ENCODE peak calls at places on chromosomes 3 and 15, in ten cellular contexts. E is tibial nerve, W is cardiac muscle cell, I is ascending aorta, B is sigmoid colon, Y is BE2C, N is GM12878, H is H9, A is H1, K is mucosa of descending colon. M is an unnamed sample.

GRCh38 chr3:151964768-151965167 is 91.3 kb downstream of the SUCNR1 start:
- DNase-seq in E (no peak), W (no peak), I (no peak), B (no peak), Y (no peak), N (no peak), H (no peak), A (no peak), K (no peak), M (no peak)

GRCh38 chr3:124483915-124484470 is 246.3 kb upstream of the UMPS start:
- DNase-seq in E (no peak), W (peak; percentile 41), I (no peak), B (no peak), Y (no peak), N (no peak), H (no peak), A (no peak), K (no peak), M (no peak)

GRCh38 chr3:34783881-34784280 is 855.4 kb upstream of the ARPP21 start:
- DNase-seq in E (no peak), W (peak; percentile 41), I (no peak), B (no peak), Y (no peak), N (no peak), H (no peak), A (no peak), K (no peak), M (no peak)

GRCh38 chr3:9676780-9677179 is 26.9 kb upstream of the CPNE9 start:
- DNase-seq in E (no peak), W (no peak), I (no peak), B (no peak), Y (no peak), N (no peak), H (no peak), A (no peak), K (no peak), M (no peak)

GRCh38 chr3:73502609-73503560 is 121.9 kb downstream of the PDZRN3 start:
- DNase-seq in E (no peak), W (peak; percentile 86), I (no peak), B (peak; percentile 84), Y (peak; percentile 75), N (peak; percentile 57), H (peak; percentile 73), A (no peak), K (peak; percentile 65), M (peak; percentile 90)

GRCh38 chr15:45115312-45115820 is 1.2 kb downstream of the DUOXA2 start:
- DNase-seq in E (no peak), W (no peak), I (no peak), B (no peak), Y (no peak), N (no peak), H (no peak), A (no peak), K (no peak), M (no peak)

GRCh38 chr15:93265046-93265658 is 176.1 kb upstream of the RGMA start:
- DNase-seq in E (no peak), W (no peak), I (no peak), B (no peak), Y (no peak), N (no peak), H (no peak), A (no peak), K (no peak), M (peak; percentile 99)

GRCh38 chr3:113946831-113947230 is 982 bp upstream of the ZDHHC23 start:
- DNase-seq in E (no peak), W (no peak), I (no peak), B (no peak), Y (no peak), N (no peak), H (no peak), A (no peak), K (no peak), M (no peak)

GRCh38 chr3:81643721-81644120 is 117.7 kb downstream of the GBE1 start:
- DNase-seq in E (no peak), W (peak; percentile 60), I (no peak), B (no peak), Y (peak; percentile 15), N (no peak), H (no peak), A (no peak), K (no peak), M (no peak)

GRCh38 chr3:147925272-147925671 is 516.1 kb downstream of the ZIC1 start:
- DNase-seq in E (no peak), W (no peak), I (no peak), B (no peak), Y (no peak), N (no peak), H (no peak), A (no peak), K (no peak), M (no peak)

GRCh38 chr3:141082064-141082463 is 30.9 kb downstream of the SPSB4 start:
- DNase-seq in E (no peak), W (no peak), I (no peak), B (peak; percentile 21), Y (no peak), N (no peak), H (no peak), A (no peak), K (no peak), M (no peak)

GRCh38 chr3:152497457-152497856 is 228.7 kb downstream of the MBNL1 start:
- DNase-seq in E (no peak), W (peak; percentile 87), I (no peak), B (no peak), Y (no peak), N (no peak), H (no peak), A (no peak), K (no peak), M (no peak)

DNA sequence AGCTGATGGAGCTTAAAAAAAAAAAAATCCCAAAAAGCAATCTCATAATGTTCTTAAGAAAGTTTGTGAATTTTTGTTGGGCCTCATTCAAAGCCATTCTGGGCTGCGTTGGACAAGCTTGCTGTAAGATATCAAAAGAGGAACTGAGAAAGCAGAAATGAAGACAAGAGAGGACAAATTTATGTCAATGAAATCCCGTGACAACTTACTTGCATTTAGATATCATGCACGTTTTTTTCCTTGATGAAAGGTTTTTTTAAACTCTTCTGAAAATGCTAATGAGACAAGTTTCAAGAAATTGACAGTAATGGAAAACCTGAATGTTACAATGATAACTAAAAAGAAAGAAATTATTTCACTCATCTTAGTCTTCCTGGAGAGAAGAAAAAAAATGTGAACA is 662.9 kb downstream of the SQOR start:
- DNase-seq in E (no peak), W (no peak), I (no peak), B (no peak), Y (no peak), N (peak; percentile 2), H (no peak), A (no peak), K (no peak), M (no peak)
- H3K4me1 ChIP-seq in E (no peaks in the 10 kb centered on the region), W (no peaks in the 10 kb centered on the region), I (no peaks in the 10 kb centered on the region), B (no peaks in the 10 kb centered on the region), Y (no peaks in the 10 kb centered on the region), N (no peaks in the 10 kb centered on the region), H (peaks cover 4% of the 10 kb centered on the region), A (no peaks in the 10 kb centered on the region), K (no peaks in the 10 kb centered on the region), M (no peaks in the 10 kb centered on the region)

DNA sequence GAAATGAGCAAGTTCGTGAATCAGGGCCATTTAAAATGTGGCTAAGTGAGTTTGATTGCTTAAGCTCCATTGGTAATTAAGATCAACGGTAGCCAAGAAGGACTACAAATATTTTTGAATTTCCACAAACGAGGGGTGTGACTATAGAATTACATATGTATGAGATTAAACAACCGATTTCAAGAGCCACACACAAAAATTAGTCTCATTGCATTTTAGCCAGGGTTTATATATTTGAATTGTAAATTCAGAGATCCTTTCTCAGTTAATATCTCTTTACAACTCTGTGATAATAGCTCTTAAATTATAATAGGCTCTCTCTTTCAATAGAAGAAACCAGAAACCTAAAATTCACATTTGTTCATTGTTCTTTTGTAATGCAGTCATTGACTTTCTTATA is 325.6 kb upstream of the ICE2 start:
- DNase-seq in E (no peak), W (no peak), I (no peak), B (no peak), Y (no peak), N (no peak), H (no peak), A (no peak), K (no peak), M (no peak)
- H3K4me1 ChIP-seq in E (no peaks in the 10 kb centered on the region), W (no peaks in the 10 kb centered on the region), I (peaks cover 7% of the 10 kb centered on the region), B (no peaks in the 10 kb centered on the region), Y (peaks cover 12% of the 10 kb centered on the region), N (peaks cover 2% of the 10 kb centered on the region), H (peaks cover 9% of the 10 kb centered on the region), A (peaks cover 26% of the 10 kb centered on the region), K (no peaks in the 10 kb centered on the region), M (peaks cover 15% of the 10 kb centered on the region)

GRCh38 chr15:75693501-75694240 is 19.0 kb downstream of the CSPG4 start:
- DNase-seq in E (no peak), W (peak; percentile 72), I (no peak), B (no peak), Y (peak; percentile 50), N (no peak), H (no peak), A (no peak), K (no peak), M (peak; percentile 81)
- H3K4me1 ChIP-seq in E (peaks cover 51% of the 10 kb centered on the region), W (peaks cover 12% of the 10 kb centered on the region), I (peaks cover 52% of the 10 kb centered on the region), B (no peaks in the 10 kb centered on the region), Y (peaks cover 48% of the 10 kb centered on the region), N (peaks cover 36% of the 10 kb centered on the region), H (peaks cover 7% of the 10 kb centered on the region), A (peaks cover 22% of the 10 kb centered on the region), K (peaks cover 8% of the 10 kb centered on the region), M (peaks cover 22% of the 10 kb centered on the region)

GRCh38 chr15:70503798-70504304 is 259.5 kb downstream of the UACA start:
- DNase-seq in E (no peak), W (no peak), I (no peak), B (no peak), Y (no peak), N (no peak), H (no peak), A (no peak), K (no peak), M (no peak)

GRCh38 chr15:70505971-70506887 is 257.1 kb downstream of the UACA start:
- DNase-seq in E (no peak), W (no peak), I (no peak), B (no peak), Y (no peak), N (no peak), H (peak; percentile 57), A (no peak), K (no peak), M (no peak)

GRCh38 chr15:70504305-70504951 is 258.9 kb downstream of the UACA start:
- DNase-seq in E (peak; percentile 27), W (peak; percentile 78), I (peak; percentile 59), B (peak; percentile 83), Y (peak; percentile 65), N (no peak), H (no peak), A (no peak), K (peak; percentile 52), M (peak; percentile 87)

GRCh38 chr15:70504988-70505387 is 258.4 kb downstream of the UACA start:
- DNase-seq in E (no peak), W (no peak), I (no peak), B (no peak), Y (no peak), N (no peak), H (no peak), A (no peak), K (no peak), M (no peak)

DNA sequence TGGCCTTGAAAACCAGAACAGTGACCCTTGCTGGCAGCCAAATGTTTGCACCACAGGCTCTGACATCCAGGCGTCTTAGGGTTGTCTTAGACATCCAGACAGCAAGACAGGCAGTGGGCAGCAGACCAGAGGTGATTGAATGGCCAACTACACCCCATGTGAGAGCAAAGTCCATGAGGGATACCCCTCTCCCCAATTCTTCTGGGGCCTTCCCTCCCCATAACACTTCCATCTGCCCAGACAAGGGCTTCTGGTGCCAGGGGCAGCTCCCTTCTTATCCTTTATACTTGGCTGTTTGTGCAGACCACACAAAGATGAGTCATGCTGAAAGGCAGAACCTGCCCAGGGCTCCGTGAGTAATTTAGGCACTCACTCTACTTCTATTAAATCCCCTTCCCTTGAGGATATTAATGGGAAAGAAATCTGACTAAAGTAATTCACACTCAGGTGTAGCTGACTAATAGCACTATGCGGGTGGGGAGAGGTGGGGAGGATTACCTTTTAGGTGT is 257.9 kb downstream of the UACA start:
- DNase-seq in E (no peak), W (peak; percentile 81), I (no peak), B (no peak), Y (peak; percentile 68), N (no peak), H (no peak), A (no peak), K (no peak), M (peak; percentile 69)
- H3K4me1 ChIP-seq in E (peaks cover 23% of the 10 kb centered on the region), W (peaks cover 6% of the 10 kb centered on the region), I (peaks cover 32% of the 10 kb centered on the region), B (no peaks in the 10 kb centered on the region), Y (peaks cover 25% of the 10 kb centered on the region), N (peaks cover 56% of the 10 kb centered on the region), H (peaks cover 7% of the 10 kb centered on the region), A (peaks cover 25% of the 10 kb centered on the region), K (peaks cover 12% of the 10 kb centered on the region), M (peaks cover 39% of the 10 kb centered on the region)

M was measured in SJCRH30.